ENCODE peak calls at places on chromosomes 13 and 19, in nine cellular contexts. Z is uterus, U is breast epithelium, J is stomach, N is IMR-90, Y is A549, F is HepG2, T is Peyer's patch, G is transverse colon. V is an unnamed sample.

GRCh38 chr13:102904408-102904862 is 58.6 kb downstream of the ERCC5 start:
- DNase-seq in Z (no peak), U (no peak), J (no peak), N (no peak), Y (no peak), F (no peak), T (no peak), G (no peak), V (no peak)

GRCh38 chr13:41398494-41399190 is 58.7 kb upstream of the RGCC start:
- DNase-seq in Z (no peak), U (no peak), J (no peak), N (no peak), Y (no peak), F (no peak), T (no peak), G (no peak), V (no peak)

GRCh38 chr19:55305491-55305890 is 19.6 kb downstream of the TMEM150B start:
- DNase-seq in Z (peak), U (no peak), J (peak), N (no peak), Y (peak), F (no peak), T (peak), G (no peak), V (no peak)

GRCh38 chr19:55931936-55932386 is at the start of gene NLRP13:
- DNase-seq in Z (no peak), U (no peak), J (no peak), N (no peak), Y (no peak), F (no peak), T (no peak), G (no peak), V (no peak)

GRCh38 chr19:1632462-1633268 is 19.8 kb downstream of the TCF3 start:
- DNase-seq in Z (no peak), U (no peak), J (no peak), N (no peak), Y (peak), F (no peak), T (no peak), G (peak), V (no peak)

GRCh38 chr13:23637813-23638212 is 67.6 kb downstream of the TNFRSF19 start:
- DNase-seq in Z (no peak), U (no peak), J (no peak), N (no peak), Y (no peak), F (no peak), T (no peak), G (no peak), V (no peak)

GRCh38 chr19:55258476-55258827 is 365 bp downstream of the PPP6R1 start:
- DNase-seq in Z (no peak), U (peak), J (no peak), N (no peak), Y (no peak), F (no peak), T (peak), G (no peak), V (peak)

GRCh38 chr13:88761145-88761544 is 1090.0 kb downstream of the SLITRK5 start:
- DNase-seq in Z (no peak), U (no peak), J (no peak), N (no peak), Y (no peak), F (no peak), T (no peak), G (no peak), V (no peak)

GRCh38 chr13:49635599-49636433 is 7.5 kb downstream of the ARL11 start:
- DNase-seq in Z (no peak), U (no peak), J (peak), N (peak), Y (no peak), F (peak), T (peak), G (no peak), V (no peak)

GRCh38 chr13:76622336-76623045 is 263.7 kb downstream of the KCTD12 start:
- DNase-seq in Z (peak), U (no peak), J (no peak), N (no peak), Y (no peak), F (no peak), T (no peak), G (no peak), V (no peak)

GRCh38 chr19:38061294-38061693 is 154.3 kb downstream of the SIPA1L3 start:
- DNase-seq in Z (no peak), U (no peak), J (no peak), N (peak), Y (peak), F (no peak), T (no peak), G (no peak), V (peak)

GRCh38 chr13:91247768-91248167 is 99.7 kb upstream of the MIR17HG start:
- DNase-seq in Z (no peak), U (no peak), J (no peak), N (no peak), Y (no peak), F (no peak), T (no peak), G (no peak), V (no peak)

GRCh38 chr19:4851551-4852290 is 15.7 kb downstream of the PLIN3 start:
- DNase-seq in Z (peak), U (peak), J (peak), N (peak), Y (peak), F (peak), T (peak), G (peak), V (peak)

GRCh38 chr13:28474491-28475134 is 20.3 kb downstream of the FLT1 start:
- DNase-seq in Z (no peak), U (no peak), J (no peak), N (no peak), Y (no peak), F (no peak), T (no peak), G (no peak), V (no peak)

GRCh38 chr19:3129112-3129511 is 6.7 kb upstream of the GNA15 start:
- DNase-seq in Z (no peak), U (no peak), J (no peak), N (peak), Y (no peak), F (peak), T (no peak), G (no peak), V (no peak)

GRCh38 chr19:10636304-10636972 is 11.1 kb downstream of the SLC44A2 start:
- DNase-seq in Z (no peak), U (no peak), J (peak), N (no peak), Y (no peak), F (no peak), T (no peak), G (no peak), V (no peak)

GRCh38 chr13:24123761-24124160 is 36.8 kb upstream of the SPATA13 start:
- DNase-seq in Z (no peak), U (no peak), J (no peak), N (no peak), Y (no peak), F (no peak), T (no peak), G (no peak), V (no peak)

GRCh38 chr13:91358384-91358776 is 10.9 kb downstream of the MIR17HG start:
- DNase-seq in Z (no peak), U (no peak), J (peak), N (no peak), Y (no peak), F (no peak), T (no peak), G (no peak), V (no peak)

GRCh38 chr13:21060063-21060826 is 1.1 kb downstream of the LATS2 start:
- DNase-seq in Z (peak), U (no peak), J (peak), N (peak), Y (no peak), F (no peak), T (no peak), G (peak), V (no peak)

GRCh38 chr13:48437381-48437780 is 24.5 kb upstream of the LPAR6 start:
- DNase-seq in Z (peak), U (no peak), J (peak), N (peak), Y (no peak), F (no peak), T (no peak), G (peak), V (no peak)

GRCh38 chr13:75876371-75877050 is 240.4 kb downstream of the LMO7 start:
- DNase-seq in Z (peak), U (peak), J (peak), N (peak), Y (peak), F (peak), T (peak), G (peak), V (peak)

GRCh38 chr19:13027031-13027430 is 31.8 kb downstream of the NFIX start:
- DNase-seq in Z (no peak), U (no peak), J (no peak), N (no peak), Y (no peak), F (no peak), T (no peak), G (no peak), V (no peak)

GRCh38 chr19:36573948-36574726 is 1.0 kb upstream of the ZNF529 start:
- DNase-seq in Z (no peak), U (no peak), J (peak), N (peak), Y (no peak), F (peak), T (no peak), G (peak), V (no peak)

GRCh38 chr19:48955308-48955958 is 758 bp downstream of the BAX start:
- DNase-seq in Z (no peak), U (no peak), J (no peak), N (no peak), Y (no peak), F (no peak), T (no peak), G (no peak), V (no peak)

GRCh38 chr19:12834976-12835757 is 788 bp upstream of the RTBDN start:
- DNase-seq in Z (no peak), U (no peak), J (peak), N (no peak), Y (no peak), F (no peak), T (no peak), G (peak), V (no peak)

GRCh38 chr13:41259875-41260501 is 3.4 kb downstream of the MTRF1 start:
- DNase-seq in Z (no peak), U (no peak), J (no peak), N (no peak), Y (no peak), F (peak), T (no peak), G (no peak), V (no peak)

GRCh38 chr19:44303976-44304568 is 753 bp downstream of the ZNF235 start:
- DNase-seq in Z (no peak), U (no peak), J (no peak), N (peak), Y (peak), F (no peak), T (no peak), G (peak), V (peak)

GRCh38 chr19:44306283-44306682 is 1.5 kb upstream of the ZNF235 start:
- DNase-seq in Z (no peak), U (no peak), J (no peak), N (no peak), Y (no peak), F (no peak), T (no peak), G (no peak), V (no peak)

GRCh38 chr19:44305457-44305856 is 632 bp upstream of the ZNF235 start:
- DNase-seq in Z (no peak), U (no peak), J (no peak), N (no peak), Y (no peak), F (no peak), T (no peak), G (no peak), V (no peak)

GRCh38 chr19:44303305-44303704 is 1.5 kb downstream of the ZNF235 start:
- DNase-seq in Z (no peak), U (no peak), J (no peak), N (no peak), Y (no peak), F (no peak), T (no peak), G (no peak), V (peak)

GRCh38 chr19:44304659-44305193 is at the start of gene ZNF235:
- DNase-seq in Z (peak), U (peak), J (peak), N (peak), Y (peak), F (peak), T (peak), G (peak), V (peak)
- TF ChIP-seq POLR2A in Z (no peak), U (no peak), J (no peak), N (no peak), Y (peak), F (peak), T (peak), G (peak), V (peak)

GRCh38 chr19:44756089-44756562 is 7.6 kb downstream of the BCL3 start:
- DNase-seq in Z (no peak), U (no peak), J (no peak), N (no peak), Y (no peak), F (no peak), T (no peak), G (no peak), V (no peak)
- TF ChIP-seq POLR2A in Z (no peak), U (no peak), J (no peak), N (peak), Y (no peak), F (no peak), T (no peak), G (no peak), V (no peak)

GRCh38 chr19:44212250-44212864 is at the start of gene ZNF227:
- DNase-seq in Z (peak), U (peak), J (peak), N (peak), Y (peak), F (peak), T (peak), G (peak), V (peak)

GRCh38 chr19:44202470-44202869 is 9.9 kb upstream of the ZNF227 start:
- DNase-seq in Z (no peak), U (no peak), J (no peak), N (peak), Y (no peak), F (no peak), T (no peak), G (no peak), V (no peak)

GRCh38 chr19:44204772-44205171 is 7.6 kb upstream of the ZNF227 start:
- DNase-seq in Z (no peak), U (no peak), J (no peak), N (no peak), Y (no peak), F (no peak), T (no peak), G (no peak), V (no peak)

GRCh38 chr19:44202974-44203373 is 9.4 kb upstream of the ZNF227 start:
- DNase-seq in Z (no peak), U (no peak), J (no peak), N (no peak), Y (no peak), F (no peak), T (no peak), G (no peak), V (no peak)

DNA sequence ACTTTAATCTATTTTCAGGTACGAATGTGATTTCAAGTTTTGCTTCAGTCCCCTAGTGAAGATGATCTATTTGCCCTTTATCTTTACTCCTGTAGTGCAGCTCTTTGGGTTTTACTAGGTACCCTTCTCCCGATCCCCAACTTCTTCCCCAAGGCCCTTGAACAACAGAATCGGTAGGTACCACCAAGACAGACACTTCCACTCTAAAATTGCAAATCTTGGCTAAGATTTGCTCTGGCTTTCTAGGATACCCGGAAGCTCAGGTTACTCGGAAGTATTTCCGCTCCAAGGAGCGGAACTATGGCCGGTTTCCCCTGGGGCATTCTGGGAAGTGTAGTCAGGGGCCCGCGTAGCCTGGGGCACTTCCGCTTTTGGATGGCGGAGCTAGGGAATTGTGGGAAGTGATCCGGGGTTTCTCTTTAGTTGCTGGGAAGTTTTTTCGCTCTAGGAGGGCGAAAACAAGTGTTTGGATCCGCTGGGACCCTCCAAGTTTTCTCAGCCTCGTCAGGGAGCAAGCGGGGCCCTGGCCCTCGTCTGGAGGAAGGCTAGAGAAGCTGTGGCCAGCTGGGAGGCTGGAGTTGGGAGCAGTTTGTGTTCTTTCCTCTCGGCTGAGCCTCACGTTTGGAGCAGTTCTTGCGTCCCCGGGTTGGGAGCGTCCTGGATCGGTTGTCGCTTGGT is 5.1 kb upstream of the ZNF227 start:
- DNase-seq in Z (peak), U (peak), J (peak), N (peak), Y (peak), F (peak), T (peak), G (peak), V (peak)
- TF ChIP-seq POLR2A in Z (no peak), U (no peak), J (no peak), N (no peak), Y (peak), F (peak), T (peak), G (no peak), V (peak)

DNA sequence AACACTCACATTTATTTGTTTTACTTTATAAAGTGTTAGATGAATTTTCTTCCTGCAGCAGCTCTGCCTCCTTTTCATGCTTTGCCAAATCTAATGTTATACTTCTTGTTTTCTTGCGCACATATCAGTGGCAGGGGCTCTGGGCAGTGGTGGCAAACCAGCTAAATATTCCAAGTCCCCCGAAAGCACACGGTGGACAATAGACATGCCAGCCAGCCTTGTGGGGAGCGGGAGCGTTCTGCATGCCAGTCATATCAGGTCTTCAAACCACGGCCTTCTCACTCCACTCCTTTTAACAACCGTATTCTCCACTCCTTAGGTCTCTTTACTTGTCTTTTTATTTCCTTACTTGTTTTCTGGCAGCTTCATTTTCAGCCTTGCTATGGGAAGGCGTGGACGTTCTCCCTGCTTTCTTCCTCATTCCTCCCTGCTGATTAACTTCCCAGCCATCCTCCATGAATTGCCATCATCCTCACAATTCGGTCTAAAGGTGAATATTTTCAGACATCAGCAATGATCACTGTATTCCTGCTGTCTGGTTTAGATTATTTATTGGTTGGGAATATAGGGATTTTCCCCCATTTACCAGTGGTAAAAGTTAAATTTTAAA is 77.1 kb upstream of the WASF3 start:
- DNase-seq in Z (no peak), U (no peak), J (no peak), N (peak), Y (no peak), F (no peak), T (no peak), G (peak), V (no peak)
- TF ChIP-seq POLR2A in Z (no peak), U (no peak), J (no peak), N (no peak), Y (no peak), F (no peak), T (no peak), G (no peak), V (no peak)

DNA sequence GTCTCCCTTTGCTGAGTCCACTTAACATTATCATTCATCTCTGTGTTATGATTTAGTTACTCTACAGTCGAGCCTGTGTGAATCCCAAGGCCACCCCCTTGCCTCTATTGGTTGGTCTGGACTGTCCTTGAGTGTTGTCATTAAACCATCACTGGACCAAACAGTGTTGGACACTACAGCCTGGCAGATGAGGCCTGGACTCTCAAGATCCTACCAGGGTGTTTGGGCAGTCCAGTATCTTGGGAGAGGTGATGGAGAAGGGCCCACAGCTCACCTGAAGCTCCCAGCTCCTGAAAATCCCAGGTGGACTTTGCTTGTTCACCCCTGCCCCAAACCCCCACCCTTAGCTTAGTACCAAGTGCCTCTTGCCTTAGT is 3.8 kb downstream of the CHMP2A start:
- DNase-seq in Z (no peak), U (no peak), J (no peak), N (no peak), Y (no peak), F (no peak), T (no peak), G (no peak), V (no peak)
- TF ChIP-seq POLR2A in Z (no peak), U (no peak), J (no peak), N (no peak), Y (no peak), F (no peak), T (no peak), G (no peak), V (no peak)